ENCODE peak calls at places on chromosomes 6 and 20, in seven cellular contexts. M is stimulated activated CD8-positive, alpha-beta memory T cell treated with anti-CD3 and anti-CD28 coated beads, Interleukin-12 subunit alpha, Interleukin-12 subunit beta, amount 100 ng/mL, for 4 hours; I is RPMI7951; A is activated T-helper 1 cell treated with anti-CD3 and anti-CD28 coated beads, Interleukin-2, amount 50 U/mL, for 16 hours; N is HCEC 1CT; O is colonic mucosa; H is activated CD4-positive, CD25-positive, alpha-beta regulatory T cell treated with anti-CD3 and anti-CD28 coated beads, Interleukin-2, amount 50 U/mL, for 16 hours. Y is an unnamed sample.

GRCh38 chr6:168469198-168469943 is 28.4 kb downstream of the SMOC2 start:
- DNase-seq in N (no peak), I (peak), M (no peak), H (no peak), A (no peak), O (no peak), Y (no peak)

GRCh38 chr6:37483917-37484785 is 15.5 kb downstream of the CCDC167 start:
- DNase-seq in N (peak), H (peak), I (peak), A (peak), M (peak), O (peak), Y (peak)

GRCh38 chr20:62653373-62653772 is 11.1 kb downstream of the SLCO4A1 start:
- DNase-seq in O (no peak), N (no peak), I (no peak), H (no peak), M (no peak), A (no peak), Y (no peak)

GRCh38 chr20:51659491-51660050 is 108.6 kb downstream of the ATP9A start:
- DNase-seq in M (no peak), H (no peak), I (no peak), A (no peak), O (no peak), N (no peak), Y (no peak)

GRCh38 chr20:35514371-35514960 is 15.0 kb downstream of the C20orf173 start:
- DNase-seq in A (no peak), O (no peak), H (no peak), N (no peak), I (no peak), M (no peak), Y (no peak)

GRCh38 chr6:26020983-26021349 is 58.4 kb downstream of the TRIM38 start:
- DNase-seq in O (peak), H (no peak), A (no peak), M (no peak), N (peak), I (peak), Y (peak)

GRCh38 chr6:38512211-38512610 is 127.5 kb downstream of the BTBD9 start:
- DNase-seq in O (no peak), H (no peak), A (no peak), M (no peak), I (no peak), N (peak), Y (no peak)

GRCh38 chr6:91462236-91462635 is 875.4 kb upstream of the MAP3K7 start:
- DNase-seq in O (no peak), I (no peak), N (peak), M (no peak), H (no peak), A (no peak), Y (no peak)

GRCh38 chr6:93829009-93829408 is 409.6 kb upstream of the EPHA7 start:
- DNase-seq in H (no peak), A (no peak), O (no peak), I (no peak), M (no peak), N (no peak), Y (no peak)

GRCh38 chr6:43089874-43090556 is 13.9 kb downstream of the PTK7 start:
- DNase-seq in I (no peak), H (no peak), N (no peak), O (no peak), M (no peak), A (no peak), Y (no peak)

GRCh38 chr6:55827818-55828522 is 47.4 kb downstream of the BMP5 start:
- DNase-seq in H (no peak), O (no peak), A (no peak), M (no peak), N (peak), I (no peak), Y (peak)

GRCh38 chr6:3744211-3744900 is 7.2 kb downstream of the PXDC1 start:
- DNase-seq in N (no peak), M (no peak), O (no peak), I (no peak), A (no peak), H (no peak), Y (no peak)

GRCh38 chr6:28772480-28773381 is 151.1 kb downstream of the TRIM27 start:
- DNase-seq in I (no peak), A (no peak), H (no peak), O (no peak), M (no peak), N (no peak), Y (no peak)

GRCh38 chr6:105932440-105932839 is 153.7 kb upstream of the PRDM1 start:
- DNase-seq in A (no peak), O (no peak), M (no peak), I (peak), N (peak), H (no peak), Y (no peak)

GRCh38 chr6:44133003-44133931 is 5.9 kb downstream of the TMEM63B start:
- DNase-seq in O (peak), I (peak), A (no peak), M (no peak), N (no peak), H (no peak), Y (peak)

GRCh38 chr20:44720617-44720993 is 5.4 kb downstream of the CCN5 start:
- DNase-seq in N (peak), O (no peak), H (no peak), I (peak), A (no peak), M (no peak), Y (peak)

GRCh38 chr20:53826597-53827291 is 233.1 kb upstream of the ZNF217 start:
- DNase-seq in N (peak), M (no peak), A (no peak), O (no peak), H (no peak), I (peak), Y (peak)

GRCh38 chr6:35273822-35274559 is 14.5 kb downstream of the ZNF76 start:
- DNase-seq in M (no peak), O (no peak), N (no peak), H (no peak), A (no peak), I (no peak), Y (no peak)

GRCh38 chr6:157946865-157947532 is 34.7 kb upstream of the SYNJ2 start:
- DNase-seq in H (no peak), I (peak), N (peak), M (no peak), A (no peak), O (no peak), Y (peak)

GRCh38 chr20:57440678-57441509 is 49.7 kb downstream of the RBM38 start:
- DNase-seq in N (peak), I (no peak), A (no peak), O (peak), M (no peak), H (no peak), Y (peak)

GRCh38 chr6:56241106-56241812 is 6.1 kb downstream of the COL21A1 start:
- DNase-seq in O (no peak), H (no peak), N (no peak), M (no peak), A (no peak), I (no peak), Y (no peak)

GRCh38 chr6:38133932-38134703 is 314.6 kb downstream of the ZFAND3 start:
- DNase-seq in N (no peak), H (no peak), O (no peak), I (no peak), M (no peak), A (no peak), Y (no peak)

GRCh38 chr20:59253779-59254319 is 46.6 kb upstream of the EDN3 start:
- DNase-seq in O (no peak), H (no peak), N (no peak), A (peak), M (no peak), I (peak), Y (peak)

GRCh38 chr20:36833275-36834020 is 42.5 kb upstream of the TLDC2 start:
- DNase-seq in H (no peak), A (no peak), N (peak), M (no peak), O (no peak), I (no peak), Y (peak)

GRCh38 chr6:43669050-43669921 is 18.3 kb downstream of the MRPS18A start:
- DNase-seq in I (peak), O (peak), M (no peak), N (peak), H (no peak), A (no peak), Y (peak)

GRCh38 chr6:155241966-155242365 is 21.8 kb upstream of the CLDN20 start:
- DNase-seq in A (no peak), I (no peak), H (no peak), N (no peak), M (no peak), O (no peak), Y (no peak)

GRCh38 chr6:83824831-83825230 is 28.3 kb upstream of the RIPPLY2 start:
- DNase-seq in A (no peak), N (no peak), I (no peak), O (no peak), M (no peak), H (no peak), Y (no peak)

GRCh38 chr6:141335476-141335875 is 797.2 kb upstream of the GJE1 start:
- DNase-seq in I (no peak), N (no peak), A (no peak), O (no peak), H (no peak), M (no peak), Y (no peak)

GRCh38 chr20:17654649-17655285 is 27.3 kb downstream of the RRBP1 start:
- DNase-seq in M (no peak), O (peak), N (peak), A (no peak), I (peak), H (no peak), Y (peak)

GRCh38 chr6:108157972-108158441 is 7.8 kb upstream of the NR2E1 start:
- DNase-seq in A (no peak), O (no peak), H (no peak), I (no peak), M (no peak), N (no peak), Y (no peak)

GRCh38 chr6:158175111-158175510 is 7.0 kb downstream of the GTF2H5 start:
- DNase-seq in I (no peak), A (no peak), N (no peak), M (no peak), O (no peak), H (no peak), Y (no peak)

GRCh38 chr20:35151739-35152138 is 4.6 kb upstream of the EDEM2 start:
- DNase-seq in N (peak), M (no peak), O (no peak), H (no peak), A (no peak), I (no peak), Y (no peak)

GRCh38 chr6:33740794-33741193 is 5.9 kb downstream of the IP6K3 start:
- DNase-seq in M (no peak), H (no peak), N (no peak), A (no peak), I (no peak), O (no peak), Y (no peak)

GRCh38 chr6:37265031-37265430 is 7.1 kb upstream of the TMEM217 start:
- DNase-seq in N (no peak), H (no peak), I (no peak), O (no peak), M (no peak), A (no peak), Y (no peak)

GRCh38 chr20:5031206-5031557 is 29.9 kb upstream of the SLC23A2 start:
- DNase-seq in H (no peak), M (no peak), A (no peak), O (no peak), I (no peak), N (no peak), Y (no peak)